ENCODE peak calls at places on chromosomes 3 and 15, in six cellular contexts. One of them, this sample, is unnamed.

GRCh38 chr3:60594025-60594424 is 657.2 kb downstream of the FHIT start:
- DNase-seq in testis: peak
- DNase-seq in upper lobe of left lung: no peak
- DNase-seq in IMR-90: peak
- DNase-seq in stomach: peak
- DNase-seq in uterus: peak
- DNase-seq in this sample: peak

GRCh38 chr3:143478124-143478693 is 358.6 kb downstream of the CHST2 start:
- DNase-seq in IMR-90: no peak
- DNase-seq in uterus: no peak
- DNase-seq in stomach: no peak
- DNase-seq in testis: no peak
- DNase-seq in upper lobe of left lung: no peak
- DNase-seq in this sample: no peak

GRCh38 chr3:7682822-7683229 is 818.8 kb upstream of the LMCD1 start:
- DNase-seq in IMR-90: peak
- DNase-seq in uterus: no peak
- DNase-seq in stomach: no peak
- DNase-seq in testis: peak
- DNase-seq in upper lobe of left lung: no peak
- DNase-seq in this sample: peak

GRCh38 chr15:71458089-71458660 is 342.9 kb downstream of the THSD4 start:
- DNase-seq in testis: no peak
- DNase-seq in IMR-90: no peak
- DNase-seq in upper lobe of left lung: no peak
- DNase-seq in uterus: no peak
- DNase-seq in stomach: no peak
- DNase-seq in this sample: no peak

GRCh38 chr15:90774731-90775521 is 57.8 kb downstream of the BLM start:
- DNase-seq in testis: no peak
- DNase-seq in uterus: no peak
- DNase-seq in stomach: no peak
- DNase-seq in upper lobe of left lung: no peak
- DNase-seq in IMR-90: peak
- DNase-seq in this sample: no peak

GRCh38 chr3:74603292-74603691 is 11.2 kb downstream of the CNTN3 start:
- DNase-seq in testis: no peak
- DNase-seq in IMR-90: peak
- DNase-seq in upper lobe of left lung: no peak
- DNase-seq in stomach: no peak
- DNase-seq in uterus: no peak
- DNase-seq in this sample: no peak

GRCh38 chr3:105518806-105519418 is 152.2 kb downstream of the ALCAM start:
- DNase-seq in stomach: no peak
- DNase-seq in testis: peak
- DNase-seq in upper lobe of left lung: no peak
- DNase-seq in uterus: no peak
- DNase-seq in IMR-90: peak
- DNase-seq in this sample: no peak

GRCh38 chr3:122977645-122978466 is 49.7 kb downstream of the SEMA5B start:
- DNase-seq in uterus: peak
- DNase-seq in IMR-90: peak
- DNase-seq in stomach: no peak
- DNase-seq in upper lobe of left lung: peak
- DNase-seq in testis: no peak
- DNase-seq in this sample: no peak

GRCh38 chr3:69309810-69310209 is 76.1 kb downstream of the FRMD4B start:
- DNase-seq in IMR-90: peak
- DNase-seq in uterus: no peak
- DNase-seq in upper lobe of left lung: no peak
- DNase-seq in stomach: no peak
- DNase-seq in testis: no peak
- DNase-seq in this sample: no peak

GRCh38 chr3:52856666-52857065 is 21.8 kb upstream of the MUSTN1 start:
- DNase-seq in IMR-90: no peak
- DNase-seq in stomach: no peak
- DNase-seq in testis: no peak
- DNase-seq in upper lobe of left lung: no peak
- DNase-seq in uterus: no peak
- DNase-seq in this sample: no peak

GRCh38 chr3:41710646-41711388 is 251.1 kb downstream of the ULK4 start:
- DNase-seq in uterus: no peak
- DNase-seq in stomach: no peak
- DNase-seq in upper lobe of left lung: no peak
- DNase-seq in IMR-90: peak
- DNase-seq in testis: no peak
- DNase-seq in this sample: no peak

GRCh38 chr3:141498592-141499223 is 11.9 kb downstream of the RASA2 start:
- DNase-seq in upper lobe of left lung: no peak
- DNase-seq in uterus: no peak
- DNase-seq in stomach: peak
- DNase-seq in testis: no peak
- DNase-seq in IMR-90: no peak
- DNase-seq in this sample: peak

GRCh38 chr3:114310701-114311100 is 16.9 kb downstream of the TIGIT start:
- DNase-seq in stomach: no peak
- DNase-seq in upper lobe of left lung: no peak
- DNase-seq in testis: no peak
- DNase-seq in IMR-90: peak
- DNase-seq in uterus: no peak
- DNase-seq in this sample: no peak

GRCh38 chr3:77868725-77869124 is 828.8 kb downstream of the ROBO2 start:
- DNase-seq in uterus: no peak
- DNase-seq in testis: no peak
- DNase-seq in stomach: no peak
- DNase-seq in upper lobe of left lung: no peak
- DNase-seq in IMR-90: no peak
- DNase-seq in this sample: no peak

GRCh38 chr3:121648219-121648958 is 12.3 kb downstream of the HCLS1 start:
- DNase-seq in uterus: no peak
- DNase-seq in upper lobe of left lung: no peak
- DNase-seq in stomach: no peak
- DNase-seq in IMR-90: no peak
- DNase-seq in testis: peak
- DNase-seq in this sample: no peak

GRCh38 chr15:74866090-74866489 is 7.1 kb downstream of the SCAMP2 start:
- DNase-seq in IMR-90: peak
- DNase-seq in uterus: no peak
- DNase-seq in upper lobe of left lung: no peak
- DNase-seq in stomach: no peak
- DNase-seq in testis: no peak
- DNase-seq in this sample: no peak

GRCh38 chr3:143595456-143596077 is 252.7 kb downstream of the SLC9A9 start:
- DNase-seq in stomach: no peak
- DNase-seq in uterus: no peak
- DNase-seq in upper lobe of left lung: no peak
- DNase-seq in IMR-90: no peak
- DNase-seq in testis: no peak
- DNase-seq in this sample: no peak

GRCh38 chr15:88658972-88659931 is 20.4 kb downstream of the ISG20 start:
- DNase-seq in stomach: peak
- DNase-seq in upper lobe of left lung: no peak
- DNase-seq in testis: peak
- DNase-seq in IMR-90: peak
- DNase-seq in uterus: no peak
- DNase-seq in this sample: no peak

GRCh38 chr3:31356941-31357340 is 175.8 kb upstream of the STT3B start:
- DNase-seq in testis: no peak
- DNase-seq in stomach: no peak
- DNase-seq in uterus: no peak
- DNase-seq in IMR-90: peak
- DNase-seq in upper lobe of left lung: no peak
- DNase-seq in this sample: no peak

GRCh38 chr15:67186226-67186649 is 68.2 kb downstream of the AAGAB start:
- DNase-seq in testis: peak
- DNase-seq in uterus: peak
- DNase-seq in IMR-90: no peak
- DNase-seq in upper lobe of left lung: no peak
- DNase-seq in stomach: no peak
- DNase-seq in this sample: no peak

GRCh38 chr15:67185621-67186225 is 68.7 kb downstream of the AAGAB start:
- DNase-seq in IMR-90: no peak
- DNase-seq in stomach: no peak
- DNase-seq in testis: no peak
- DNase-seq in uterus: no peak
- DNase-seq in upper lobe of left lung: no peak
- DNase-seq in this sample: no peak

GRCh38 chr15:67185051-67185450 is 69.4 kb downstream of the AAGAB start:
- DNase-seq in IMR-90: no peak
- DNase-seq in upper lobe of left lung: no peak
- DNase-seq in stomach: no peak
- DNase-seq in testis: no peak
- DNase-seq in uterus: no peak
- DNase-seq in this sample: no peak

GRCh38 chr15:67187351-67187854 is 67.1 kb downstream of the AAGAB start:
- DNase-seq in upper lobe of left lung: no peak
- DNase-seq in stomach: no peak
- DNase-seq in testis: no peak
- DNase-seq in uterus: no peak
- DNase-seq in IMR-90: no peak
- DNase-seq in this sample: no peak

GRCh38 chr15:67186688-67187087 is 67.8 kb downstream of the AAGAB start:
- DNase-seq in stomach: no peak
- DNase-seq in testis: no peak
- DNase-seq in IMR-90: no peak
- DNase-seq in uterus: peak
- DNase-seq in upper lobe of left lung: no peak
- DNase-seq in this sample: no peak
- H3K27ac ChIP-seq in stomach: no peak
- H3K27ac ChIP-seq in testis: peak
- H3K27ac ChIP-seq in IMR-90: peak
- H3K27ac ChIP-seq in uterus: peak
- H3K27ac ChIP-seq in upper lobe of left lung: peak
- H3K27ac ChIP-seq in this sample: no peak

GRCh38 chr3:154786724-154787123 is 293.4 kb upstream of the MME start:
- DNase-seq in IMR-90: peak
- DNase-seq in upper lobe of left lung: no peak
- DNase-seq in uterus: no peak
- DNase-seq in stomach: no peak
- DNase-seq in testis: no peak
- DNase-seq in this sample: no peak

GRCh38 chr3:154782151-154782550 is 298.0 kb upstream of the MME start:
- DNase-seq in IMR-90: peak
- DNase-seq in stomach: no peak
- DNase-seq in testis: no peak
- DNase-seq in uterus: no peak
- DNase-seq in upper lobe of left lung: no peak
- DNase-seq in this sample: no peak

GRCh38 chr3:154780263-154780662 is 299.9 kb upstream of the MME start:
- DNase-seq in uterus: no peak
- DNase-seq in upper lobe of left lung: no peak
- DNase-seq in stomach: no peak
- DNase-seq in testis: no peak
- DNase-seq in IMR-90: no peak
- DNase-seq in this sample: no peak

GRCh38 chr3:154781595-154781994 is 298.5 kb upstream of the MME start:
- DNase-seq in testis: no peak
- DNase-seq in uterus: no peak
- DNase-seq in stomach: no peak
- DNase-seq in IMR-90: no peak
- DNase-seq in upper lobe of left lung: no peak
- DNase-seq in this sample: no peak

DNA sequence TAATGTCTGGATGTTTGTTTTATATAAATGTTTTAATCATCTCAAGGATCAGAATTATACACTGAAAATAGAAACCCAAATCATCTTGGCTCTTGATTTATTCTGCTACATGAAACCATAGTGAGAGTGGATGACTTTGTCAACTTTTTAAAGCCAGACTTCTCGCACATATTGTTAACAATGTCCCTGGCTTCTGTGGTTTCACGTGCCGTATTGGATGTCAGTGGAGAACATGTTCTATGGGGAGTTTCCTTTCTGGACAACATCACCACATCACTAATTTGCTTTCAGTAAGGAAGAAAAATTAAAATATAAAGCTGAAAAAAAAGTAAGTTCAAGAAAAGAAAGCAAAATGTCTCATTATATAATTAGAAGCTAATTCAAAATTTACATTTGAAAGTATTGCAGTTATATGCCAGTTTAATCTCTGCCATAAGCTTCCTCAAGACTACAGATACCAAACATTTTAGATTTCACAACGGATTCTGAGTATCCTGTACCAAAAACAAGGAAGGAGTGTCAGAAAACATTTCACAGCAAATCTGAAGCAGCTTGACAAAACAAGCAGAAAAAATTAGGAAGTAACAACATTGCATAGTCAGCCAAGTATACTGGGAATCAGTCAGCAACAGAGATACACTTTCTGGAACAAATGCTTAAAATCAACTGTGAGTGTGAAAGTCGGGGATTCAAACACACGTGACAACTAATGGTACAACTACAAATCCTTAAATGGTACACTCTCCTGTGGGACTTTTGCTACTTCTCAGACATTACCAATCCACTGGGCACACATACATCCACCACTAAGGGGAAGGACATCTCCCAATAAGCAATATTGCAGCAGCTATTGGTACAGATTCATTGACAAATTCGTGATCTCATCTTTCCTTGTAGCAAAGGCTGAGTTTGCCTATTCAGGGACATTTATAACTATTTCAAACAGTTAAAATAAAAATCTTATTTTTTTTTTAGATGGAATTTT is 296.8 kb upstream of the MME start:
- DNase-seq in uterus: no peak
- DNase-seq in testis: peak
- DNase-seq in IMR-90: no peak
- DNase-seq in stomach: no peak
- DNase-seq in upper lobe of left lung: no peak
- DNase-seq in this sample: no peak
- H3K4me3 ChIP-seq in uterus: no peak
- H3K4me3 ChIP-seq in testis: no peak
- H3K4me3 ChIP-seq in IMR-90: no peak
- H3K4me3 ChIP-seq in stomach: no peak
- H3K4me3 ChIP-seq in upper lobe of left lung: no peak
- H3K4me3 ChIP-seq in this sample: no peak

GRCh38 chr15:68768321-68768720 is 52.4 kb downstream of the ANP32A start:
- DNase-seq in testis: no peak
- DNase-seq in upper lobe of left lung: no peak
- DNase-seq in uterus: no peak
- DNase-seq in IMR-90: peak
- DNase-seq in stomach: no peak
- DNase-seq in this sample: no peak
- TF ChIP-seq POLR2A in testis: no peak
- TF ChIP-seq POLR2A in upper lobe of left lung: no peak
- TF ChIP-seq POLR2A in uterus: no peak
- TF ChIP-seq POLR2A in IMR-90: no peak
- TF ChIP-seq POLR2A in stomach: no peak
- TF ChIP-seq POLR2A in this sample: no peak

DNA sequence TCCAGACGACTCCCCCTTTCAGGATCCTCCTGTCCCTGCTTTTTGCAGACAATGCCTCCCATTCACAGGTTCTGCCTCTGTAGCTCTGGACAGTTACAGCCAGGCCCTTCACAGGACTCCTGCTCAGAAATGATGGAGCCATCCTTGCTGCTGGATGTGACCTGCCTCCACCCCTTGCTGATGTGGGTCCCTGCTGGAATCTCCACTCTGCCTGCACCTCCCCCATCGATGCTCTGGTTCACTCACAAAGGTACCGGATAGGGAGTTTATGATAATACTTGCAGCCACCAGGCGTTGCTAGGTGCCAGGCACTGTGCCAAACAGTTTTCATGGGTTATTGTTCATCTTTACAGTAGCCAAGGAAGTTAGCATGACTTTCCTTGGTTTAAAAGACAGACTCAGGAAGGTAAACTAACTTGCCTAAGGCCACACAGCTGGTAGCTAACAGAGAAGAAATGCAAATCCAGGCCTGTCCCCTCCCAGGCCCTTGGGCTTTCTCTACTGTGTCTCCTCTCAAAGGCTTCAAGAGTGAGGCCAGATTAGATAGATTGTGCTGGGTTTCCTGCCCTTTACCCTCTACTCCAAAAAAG is 329.9 kb upstream of the TLE3 start:
- DNase-seq in stomach: no peak
- DNase-seq in uterus: no peak
- DNase-seq in IMR-90: no peak
- DNase-seq in upper lobe of left lung: no peak
- DNase-seq in testis: no peak
- DNase-seq in this sample: no peak
- H3K27ac ChIP-seq in stomach: no peak
- H3K27ac ChIP-seq in uterus: no peak
- H3K27ac ChIP-seq in IMR-90: no peak
- H3K27ac ChIP-seq in upper lobe of left lung: no peak
- H3K27ac ChIP-seq in testis: no peak
- H3K27ac ChIP-seq in this sample: no peak

This sample was measured in Peyer's patch.